ENCODE peak calls at places on chromosomes 2 and 18, in eight cellular contexts. E is astrocyte; W is GM23248; K is NCI-H526; D is HuH-7.5; N is stimulated activated CD8-positive, alpha-beta memory T cell treated with anti-CD3 and anti-CD28 coated beads, Interleukin-2, amount 100 ng/mL, for 1 hour; X is GM06990; S is activated CD4-positive, alpha-beta T cell treated with anti-CD3 and anti-CD28 coated beads for 36 hours. G is an unnamed sample.

GRCh38 chr2:55232863-55233657 is 572 bp downstream of the RPS27A start:
- DNase-seq in E (peak), W (peak), K (peak), D (no peak), N (peak), X (peak), S (peak), G (peak)

GRCh38 chr18:2337552-2338141 is 233.7 kb downstream of the METTL4 start:
- DNase-seq in E (no peak), W (peak), K (peak), D (no peak), N (no peak), X (no peak), S (peak), G (no peak)

GRCh38 chr18:57708288-57708687 is 86.7 kb upstream of the NARS1 start:
- DNase-seq in E (no peak), W (no peak), K (no peak), D (no peak), N (no peak), X (no peak), S (no peak), G (no peak)

GRCh38 chr2:38685116-38685735 is 19.3 kb downstream of the GALM start:
- DNase-seq in E (no peak), W (no peak), K (no peak), D (peak), N (no peak), X (no peak), S (no peak), G (no peak)

GRCh38 chr2:71612581-71613520 is 159.5 kb downstream of the DYSF start:
- DNase-seq in E (no peak), W (no peak), K (no peak), D (no peak), N (no peak), X (no peak), S (no peak), G (peak)

GRCh38 chr2:215843579-215843978 is 169.8 kb downstream of the MREG start:
- DNase-seq in E (peak), W (peak), K (no peak), D (no peak), N (no peak), X (no peak), S (peak), G (no peak)

GRCh38 chr2:240933966-240934700 is 28.0 kb downstream of the CROCC2 start:
- DNase-seq in E (no peak), W (no peak), K (no peak), D (no peak), N (no peak), X (no peak), S (no peak), G (no peak)

GRCh38 chr2:65514555-65515195 is 82.3 kb upstream of the SPRED2 start:
- DNase-seq in E (peak), W (peak), K (no peak), D (no peak), N (no peak), X (peak), S (no peak), G (no peak)

GRCh38 chr2:240626531-240627300 is 1.4 kb downstream of the GPR35 start:
- DNase-seq in E (no peak), W (no peak), K (no peak), D (no peak), N (no peak), X (no peak), S (peak), G (no peak)

GRCh38 chr2:172285010-172285621 is 142.3 kb upstream of the ITGA6 start:
- DNase-seq in E (peak), W (peak), K (peak), D (no peak), N (no peak), X (no peak), S (no peak), G (no peak)

GRCh38 chr2:231810905-231811304 is 24.7 kb downstream of the COPS7B start:
- DNase-seq in E (peak), W (peak), K (no peak), D (no peak), N (no peak), X (no peak), S (no peak), G (no peak)

GRCh38 chr2:233453111-233453915 is 99.0 kb downstream of the DGKD start:
- DNase-seq in E (no peak), W (no peak), K (no peak), D (no peak), N (no peak), X (no peak), S (no peak), G (no peak)

GRCh38 chr2:227428731-227429285 is 41.1 kb upstream of the SCYGR1 start:
- DNase-seq in E (no peak), W (no peak), K (no peak), D (no peak), N (no peak), X (no peak), S (no peak), G (no peak)

GRCh38 chr2:241575624-241576292 is 17.2 kb downstream of the BOK start:
- DNase-seq in E (no peak), W (no peak), K (no peak), D (no peak), N (no peak), X (no peak), S (no peak), G (no peak)

GRCh38 chr2:232988444-232988843 is 24.6 kb downstream of the NGEF start:
- DNase-seq in E (peak), W (peak), K (no peak), D (peak), N (no peak), X (no peak), S (peak), G (no peak)

GRCh38 chr2:204108301-204108700 is 171.7 kb downstream of the ICOS start:
- DNase-seq in E (peak), W (peak), K (peak), D (peak), N (no peak), X (peak), S (peak), G (no peak)

G was measured in lung.